ENCODE peak calls at places on chromosomes 3 and 15, in five cellular contexts. T, Y, L, R and D are unnamed samples. For H3K36me3 and H3K4me1, the result is how much of the 10 kb centered on the place peaks cover.

GRCh38 chr15:55358471-55358870 is 39.4 kb downstream of the PIGB start:
- DNase-seq in T (no peak), Y (no peak), L (no peak), R (no peak), D (no peak)

GRCh38 chr3:192943384-192943783 is 25.7 kb upstream of the MB21D2 start:
- DNase-seq in T (no peak), Y (no peak), L (peak), R (no peak), D (no peak)

GRCh38 chr3:150635526-150635925 is 32.4 kb downstream of the SELENOT start:
- DNase-seq in T (no peak), Y (no peak), L (no peak), R (no peak), D (no peak)

GRCh38 chr3:186807231-186807630 is 949 bp upstream of the RFC4 start:
- DNase-seq in T (no peak), Y (no peak), L (no peak), R (no peak), D (no peak)

GRCh38 chr15:56040081-56041035 is 46.9 kb upstream of the NEDD4 start:
- DNase-seq in T (no peak), Y (peak), L (peak), R (no peak), D (peak)

GRCh38 chr3:54776601-54777000 is 151.3 kb downstream of the LRTM1 start:
- DNase-seq in T (no peak), Y (no peak), L (no peak), R (no peak), D (no peak)

GRCh38 chr3:135989247-135989646 is 23.7 kb downstream of the PPP2R3A start:
- DNase-seq in T (no peak), Y (no peak), L (no peak), R (no peak), D (no peak)

GRCh38 chr15:41490355-41490754 is 3.3 kb upstream of the ITPKA start:
- DNase-seq in T (no peak), Y (no peak), L (no peak), R (no peak), D (no peak)

GRCh38 chr3:10279384-10280176 is 13.2 kb downstream of the GHRL start:
- DNase-seq in T (no peak), Y (no peak), L (no peak), R (no peak), D (no peak)
- H3K36me3 ChIP-seq in T (half or more), Y (half or more), L (half or more), R (under half), D (under half)

DNA sequence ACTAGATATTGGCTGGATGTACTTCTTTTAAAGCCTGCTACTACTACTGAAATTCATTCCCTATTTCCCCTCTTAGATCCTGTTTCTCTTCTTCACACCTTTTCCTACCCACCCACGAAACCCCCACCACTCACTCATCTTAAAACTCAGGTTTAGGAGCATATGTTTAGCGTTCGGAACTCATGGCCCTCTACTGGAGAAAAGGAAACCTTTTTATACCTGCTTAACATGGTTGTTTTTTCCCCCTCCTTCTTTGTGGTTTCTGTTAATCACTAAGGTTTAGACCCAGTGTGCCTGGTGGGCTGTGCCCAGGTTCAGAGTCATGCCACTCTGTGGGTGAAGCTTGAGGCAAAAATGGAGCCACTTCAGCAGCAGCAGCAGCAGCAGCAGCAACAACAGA is 2.6 kb downstream of the ARID3B start:
- DNase-seq in T (peak), Y (no peak), L (no peak), R (no peak), D (no peak)
- H3K4me1 ChIP-seq in T (half or more), Y (under half), L (under half), R (under half), D (under half)

DNA sequence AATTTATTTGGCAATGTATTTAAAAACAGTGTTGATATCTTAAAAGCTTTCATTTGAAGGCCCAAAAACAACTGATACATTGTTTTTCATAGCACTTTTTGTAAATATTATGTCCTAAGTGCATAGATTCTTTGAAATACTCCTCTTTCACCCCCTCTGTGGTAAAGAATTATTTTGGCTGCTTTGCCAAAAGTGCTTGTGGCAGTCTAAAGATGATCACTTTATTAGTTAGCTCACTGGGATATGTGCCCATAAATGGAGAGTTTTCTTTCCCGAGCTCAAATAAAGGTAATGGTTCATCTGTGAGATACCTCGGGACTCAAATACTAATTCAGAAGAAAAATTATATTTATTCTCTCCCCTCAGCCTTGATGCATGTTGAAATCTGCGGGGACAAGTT is 16.7 kb downstream of the AKAP13 start:
- DNase-seq in T (no peak), Y (no peak), L (no peak), R (no peak), D (no peak)
- H3K36me3 ChIP-seq in T (under half), Y (under half), L (under half), R (under half), D (under half)

DNA sequence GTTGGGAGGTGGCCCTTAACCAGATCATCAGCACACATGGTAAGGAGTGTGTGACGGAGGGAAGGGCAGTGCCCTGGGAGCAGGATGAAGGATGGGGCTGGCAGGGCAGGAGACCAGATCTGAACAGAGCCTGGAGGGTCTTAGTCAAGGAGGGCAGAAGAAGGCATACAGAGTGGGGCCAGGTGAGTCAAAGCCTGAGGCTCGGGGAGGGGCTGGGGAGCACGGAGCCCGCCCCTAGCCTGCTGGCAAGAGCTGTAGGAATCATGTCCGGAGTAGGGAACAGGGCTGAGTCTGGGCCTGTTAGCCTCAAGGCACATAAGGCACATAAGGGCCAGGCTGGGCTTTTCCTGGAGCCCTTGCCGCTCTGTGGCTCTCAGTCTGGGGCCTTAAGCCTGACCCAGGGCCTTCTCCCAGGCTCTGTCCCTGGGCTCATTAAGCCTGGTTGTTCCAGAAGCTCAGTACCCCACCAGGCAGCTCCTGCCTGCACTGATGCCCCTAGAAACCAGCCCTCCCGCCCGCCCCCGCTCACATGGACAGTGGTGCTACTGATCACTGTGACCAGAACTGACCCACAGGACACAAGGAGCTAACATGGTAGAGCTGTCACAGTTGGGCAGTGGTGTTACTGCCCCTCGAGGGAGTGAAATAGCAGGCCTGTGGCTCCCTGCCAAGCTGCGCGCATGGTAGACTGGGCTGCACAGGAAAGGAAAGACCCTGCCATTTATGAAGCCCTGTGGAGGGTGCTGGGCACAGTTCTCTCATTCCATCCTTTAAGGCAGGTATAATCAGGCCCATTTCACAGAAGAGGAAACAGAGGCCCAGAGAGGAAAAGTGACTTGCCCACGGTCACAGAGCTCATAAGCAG is 14.6 kb downstream of the ISG20 start:
- DNase-seq in T (no peak), Y (no peak), L (no peak), R (no peak), D (no peak)
- H3K4me1 ChIP-seq in T (half or more), Y (under half), L (under half), R (under half), D (under half)

DNA sequence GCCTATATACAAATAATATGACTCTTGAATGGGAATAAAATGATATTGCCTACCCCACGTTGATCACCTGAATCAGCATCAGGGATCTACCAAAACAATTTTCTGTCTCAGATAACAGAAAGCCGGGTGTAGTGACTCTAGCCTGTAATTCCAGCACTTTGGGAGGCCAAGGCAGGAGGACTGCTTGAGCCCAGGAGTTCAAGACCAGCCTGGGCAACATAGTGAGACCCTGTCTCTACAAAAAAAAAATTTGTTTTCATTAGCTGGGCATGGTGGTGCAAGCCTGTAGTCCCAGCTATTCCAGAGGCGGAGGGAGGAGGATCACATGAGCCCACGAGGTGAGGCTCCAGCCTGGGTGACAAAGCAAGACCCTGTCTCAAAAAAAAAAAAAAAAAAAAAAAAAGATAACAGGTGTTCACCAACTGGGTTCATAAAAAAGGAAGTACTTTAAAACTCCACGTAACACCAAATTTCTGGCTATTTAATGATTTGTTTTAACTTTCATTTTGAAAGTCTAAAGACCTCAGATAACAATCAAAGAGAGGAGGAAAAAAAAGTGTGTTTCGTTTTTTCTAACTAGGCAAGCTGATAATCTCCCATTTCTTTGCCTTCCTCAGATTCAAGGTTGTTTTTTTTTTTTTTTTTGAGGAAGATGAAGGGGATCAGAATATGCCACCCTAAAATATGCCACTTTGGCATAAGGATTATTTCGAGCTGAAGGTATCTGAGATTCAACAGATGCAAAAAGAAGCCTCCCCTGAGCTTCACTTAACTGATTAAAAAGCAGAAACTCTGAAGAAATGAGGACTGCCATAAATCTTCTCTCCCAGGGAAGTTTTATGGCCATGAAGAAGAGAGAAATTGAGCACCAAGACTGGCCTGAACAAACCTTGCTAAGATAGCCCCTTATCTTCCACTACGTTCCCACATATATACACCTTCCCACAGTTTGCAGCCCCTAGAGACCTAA is 44.1 kb downstream of the TRANK1 start:
- DNase-seq in T (no peak), Y (no peak), L (no peak), R (no peak), D (no peak)
- H3K36me3 ChIP-seq in T (under half), Y (under half), L (under half), R (under half), D (half or more)

GRCh38 chr15:31360158-31360561 is 33.5 kb downstream of the KLF13 start:
- DNase-seq in T (no peak), Y (no peak), L (no peak), R (no peak), D (no peak)
- H3K4me1 ChIP-seq in T (half or more), Y (half or more), L (half or more), R (half or more), D (under half)

GRCh38 chr3:196238612-196239190 is 22.4 kb downstream of the SLC51A start:
- DNase-seq in T (no peak), Y (no peak), L (no peak), R (no peak), D (no peak)
- H3K36me3 ChIP-seq in T (under half), Y (half or more), L (half or more), R (under half), D (half or more)

DNA sequence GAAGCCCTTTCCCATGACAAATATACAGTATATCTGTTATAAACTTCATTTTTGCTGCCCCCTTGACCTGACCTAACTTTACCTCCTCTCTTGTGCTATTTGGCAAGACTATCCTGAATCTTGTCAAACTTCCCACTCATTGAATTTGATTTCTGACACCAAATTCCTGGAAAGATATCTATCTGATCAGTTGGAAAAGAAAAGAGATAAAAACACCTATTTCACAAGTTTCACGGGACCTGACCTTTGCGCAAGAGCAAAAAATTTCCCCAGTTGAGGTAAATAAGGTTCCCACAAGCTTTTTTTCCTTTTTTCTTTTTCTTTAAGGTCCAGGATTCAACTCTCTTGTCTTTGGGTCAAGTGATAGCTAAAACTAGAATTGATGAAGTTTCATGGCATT is 189.2 kb upstream of the LPP start:
- DNase-seq in T (no peak), Y (no peak), L (no peak), R (no peak), D (no peak)
- H3K4me1 ChIP-seq in T (under half), Y (under half), L (under half), R (under half), D (under half)

GRCh38 chr3:57152761-57153160 is 12.4 kb downstream of the IL17RD start:
- DNase-seq in T (no peak), Y (no peak), L (no peak), R (no peak), D (no peak)
- H3K36me3 ChIP-seq in T (under half), Y (under half), L (under half), R (under half), D (under half)